ENCODE peak calls at places on chromosomes 1 and 21, in six cellular contexts. T is neural progenitor cell; K is activated CD8-positive, alpha-beta memory T cell treated with anti-CD3 and anti-CD28 coated beads for 24 hours; G is T-helper 2 cell; V is NCI-H1105; S is HuH-7.5. B is an unnamed sample.

GRCh38 chr21:40284481-40284880 is 417.2 kb downstream of the PCP4 start:
- DNase-seq in T (no peak), K (no peak), G (no peak), V (no peak), S (no peak), B (no peak)

GRCh38 chr1:112700290-112701226 is 6.4 kb downstream of the RHOC start:
- DNase-seq in T (no peak), K (peak; percentile 88), G (peak; percentile 38), V (peak; percentile 72), S (peak; percentile 78), B (peak; percentile 98)

GRCh38 chr1:22637952-22638445 is 1.6 kb downstream of the C1QA start:
- DNase-seq in T (no peak), K (no peak), G (no peak), V (no peak), S (no peak), B (no peak)

GRCh38 chr1:179121159-179121938 is 39.5 kb downstream of the TOR3A start:
- DNase-seq in T (peak; percentile 44), K (no peak), G (peak; percentile 59), V (no peak), S (no peak), B (peak; percentile 41)

GRCh38 chr1:156308078-156308477 is 9.0 kb upstream of the VHLL start:
- DNase-seq in T (no peak), K (no peak), G (no peak), V (no peak), S (no peak), B (no peak)

GRCh38 chr1:4105300-4105880 is 205.3 kb upstream of the C1orf174 start:
- DNase-seq in T (no peak), K (no peak), G (no peak), V (no peak), S (no peak), B (no peak)

GRCh38 chr1:151693057-151693651 is 23.4 kb downstream of the CELF3 start:
- DNase-seq in T (peak; percentile 64), K (no peak), G (no peak), V (peak; percentile 30), S (no peak), B (peak; percentile 29)

GRCh38 chr1:181021811-181022434 is 747 bp downstream of the STX6 start:
- DNase-seq in T (peak; percentile 85), K (peak; percentile 87), G (peak; percentile 71), V (peak; percentile 46), S (peak; percentile 49), B (peak; percentile 65)

GRCh38 chr1:145959957-145960467 is 2.2 kb upstream of the LIX1L start:
- DNase-seq in T (no peak), K (no peak), G (no peak), V (no peak), S (no peak), B (no peak)

GRCh38 chr1:161736332-161736969 is 13.1 kb upstream of the DUSP12 start:
- DNase-seq in T (no peak), K (no peak), G (no peak), V (no peak), S (no peak), B (no peak)

GRCh38 chr1:163361123-163361934 is 39.6 kb downstream of the NUF2 start:
- DNase-seq in T (peak; percentile 48), K (no peak), G (peak; percentile 33), V (peak; percentile 30), S (no peak), B (peak; percentile 21)

GRCh38 chr1:77126309-77126708 is 92.9 kb downstream of the PIGK start:
- DNase-seq in T (peak; percentile 78), K (no peak), G (peak; percentile 55), V (peak; percentile 56), S (no peak), B (peak; percentile 72)

GRCh38 chr1:229582011-229582694 is 23.6 kb upstream of the ABCB10 start:
- DNase-seq in T (no peak), K (no peak), G (no peak), V (no peak), S (peak; percentile 25), B (no peak)

GRCh38 chr1:245051349-245052221 is 103.2 kb upstream of the KIF26B start:
- DNase-seq in T (no peak), K (no peak), G (peak; percentile 76), V (no peak), S (no peak), B (no peak)

GRCh38 chr1:47849611-47850261 is 147.4 kb downstream of the TRABD2B start:
- DNase-seq in T (no peak), K (no peak), G (no peak), V (no peak), S (no peak), B (no peak)

GRCh38 chr1:21175670-21176581 is 771 bp downstream of the EIF4G3 start:
- DNase-seq in T (peak; percentile 69), K (peak; percentile 81), G (peak; percentile 49), V (peak; percentile 38), S (peak; percentile 45), B (peak; percentile 34)

GRCh38 chr1:63847308-63847910 is 73.6 kb downstream of the ROR1 start:
- DNase-seq in T (no peak), K (no peak), G (no peak), V (no peak), S (no peak), B (no peak)

GRCh38 chr1:83029916-83030315 is 969.0 kb downstream of the TTLL7 start:
- DNase-seq in T (no peak), K (no peak), G (no peak), V (no peak), S (no peak), B (peak; percentile 1)

GRCh38 chr1:118148034-118148433 is 37.0 kb downstream of the SPAG17 start:
- DNase-seq in T (no peak), K (no peak), G (no peak), V (no peak), S (no peak), B (no peak)

GRCh38 chr1:209162651-209163050 is 420.9 kb upstream of the CAMK1G start:
- DNase-seq in T (no peak), K (no peak), G (no peak), V (no peak), S (no peak), B (peak; percentile 80)

GRCh38 chr1:161161652-161162051 is 2.4 kb downstream of the USP21 start:
- DNase-seq in T (no peak), K (no peak), G (no peak), V (no peak), S (no peak), B (no peak)

GRCh38 chr1:111743679-111744101 is 4.5 kb upstream of the INKA2 start:
- DNase-seq in T (no peak), K (peak; percentile 47), G (no peak), V (no peak), S (no peak), B (no peak)

GRCh38 chr1:169128565-169128964 is 22.1 kb downstream of the ATP1B1 start:
- DNase-seq in T (no peak), K (no peak), G (no peak), V (no peak), S (no peak), B (no peak)

GRCh38 chr1:206586501-206587445 is 25.5 kb downstream of the EIF2D start:
- DNase-seq in T (no peak), K (no peak), G (no peak), V (no peak), S (no peak), B (no peak)